ENCODE peak calls at places on chromosome 2, in nine cellular contexts. E is stimulated activated CD4-positive, alpha-beta T cell treated with anti-CD3 and anti-CD28 coated beads, Interleukin-15, amount 100 ng/mL, for 1 hour; T is NCI-H1436; D is activated CD4-positive, alpha-beta T cell treated with anti-CD3 and anti-CD28 coated beads for 24 hours; R is skeletal muscle cell; F is germinal center; O is CD8-positive, alpha-beta memory T cell; J is mucosa of descending colon; N is NCI-H2081. I is an unnamed sample.

GRCh38 chr2:28544915-28545589 is 49.2 kb downstream of the PLB1 start:
- DNase-seq in J (peak), F (no peak), O (no peak), E (no peak), R (no peak), T (no peak), N (no peak), D (no peak), I (no peak)

GRCh38 chr2:232377319-232377718 is 1.2 kb upstream of the ALPP start:
- DNase-seq in E (no peak), O (no peak), T (no peak), N (no peak), J (no peak), D (no peak), F (no peak), R (no peak), I (no peak)

GRCh38 chr2:69026026-69026425 is 13.0 kb downstream of the ANTXR1 start:
- DNase-seq in N (peak), F (no peak), O (no peak), J (no peak), E (no peak), R (no peak), T (no peak), D (no peak), I (no peak)

GRCh38 chr2:105541189-105542050 is 142.6 kb upstream of the FHL2 start:
- DNase-seq in R (no peak), J (no peak), O (no peak), D (no peak), E (no peak), T (no peak), F (no peak), N (no peak), I (no peak)

GRCh38 chr2:199379251-199379650 is 78.5 kb downstream of the SATB2 start:
- DNase-seq in E (no peak), J (no peak), T (no peak), F (no peak), O (no peak), D (no peak), N (no peak), R (peak), I (no peak)

GRCh38 chr2:190791983-190792575 is 88.5 kb upstream of the GLS start:
- DNase-seq in F (no peak), O (no peak), E (no peak), N (no peak), D (no peak), R (no peak), J (no peak), T (no peak), I (no peak)

GRCh38 chr2:184815824-184816223 is 217.5 kb downstream of the ZNF804A start:
- DNase-seq in N (no peak), T (no peak), D (no peak), R (no peak), O (no peak), E (no peak), J (no peak), F (no peak), I (no peak)

GRCh38 chr2:17660219-17660618 is 93.4 kb downstream of the SMC6 start:
- DNase-seq in T (no peak), O (no peak), F (no peak), E (no peak), J (no peak), D (no peak), N (no peak), R (no peak), I (no peak)

GRCh38 chr2:73642338-73643018 is at the start of gene NAT8:
- DNase-seq in N (no peak), E (no peak), O (no peak), D (no peak), J (no peak), F (no peak), T (no peak), R (no peak), I (no peak)